ENCODE peak calls at places on chromosomes 1 and 21, in eight cellular contexts. V is neural crest cell, N is heart right ventricle, S is bronchial epithelial cell, E is neural progenitor cell, A is colonic mucosa, D is WTC11, C is cardiac fibroblast. M is an unnamed sample.

GRCh38 chr1:47686731-47687617 is 249.1 kb downstream of the FOXD2 start:
- DNase-seq in V (no peak), N (no peak), S (no peak), E (no peak), A (peak; percentile 17), D (no peak), C (no peak), M (no peak)

GRCh38 chr1:183407961-183408360 is 10.2 kb downstream of the NMNAT2 start:
- DNase-seq in V (no peak), N (no peak), S (no peak), E (no peak), A (no peak), D (no peak), C (no peak), M (no peak)

GRCh38 chr21:32653326-32653901 is 41.2 kb upstream of the CFAP298 start:
- DNase-seq in V (no peak), N (no peak), S (peak; percentile 31), E (peak; percentile 43), A (no peak), D (peak; percentile 40), C (peak; percentile 42), M (peak; percentile 50)

GRCh38 chr1:230390371-230390770 is 35.8 kb downstream of the PGBD5 start:
- DNase-seq in V (no peak), N (no peak), S (no peak), E (no peak), A (no peak), D (no peak), C (no peak), M (no peak)

GRCh38 chr1:8533907-8534306 is 216.0 kb downstream of the SLC45A1 start:
- DNase-seq in V (no peak), N (no peak), S (no peak), E (no peak), A (no peak), D (no peak), C (no peak), M (no peak)

GRCh38 chr1:230158422-230159291 is 91.6 kb downstream of the GALNT2 start:
- DNase-seq in V (no peak), N (no peak), S (peak; percentile 35), E (peak; percentile 57), A (peak; percentile 31), D (no peak), C (no peak), M (no peak)

GRCh38 chr1:71660417-71660816 is 579.6 kb upstream of the ZRANB2 start:
- DNase-seq in V (no peak), N (no peak), S (no peak), E (no peak), A (no peak), D (no peak), C (peak; percentile 62), M (no peak)

GRCh38 chr21:25188639-25189038 is 418.6 kb downstream of the MRPL39 start:
- DNase-seq in V (no peak), N (no peak), S (no peak), E (no peak), A (no peak), D (no peak), C (no peak), M (no peak)

GRCh38 chr21:16976132-16976666 is 536.6 kb upstream of the CXADR start:
- DNase-seq in V (no peak), N (no peak), S (peak; percentile 49), E (no peak), A (no peak), D (no peak), C (peak; percentile 1), M (no peak)

GRCh38 chr1:167934407-167935251 is 1.9 kb upstream of the DCAF6 start:
- DNase-seq in V (no peak), N (no peak), S (peak; percentile 57), E (no peak), A (no peak), D (no peak), C (peak; percentile 72), M (peak; percentile 46)

GRCh38 chr1:55421317-55421716 is 206.2 kb upstream of the USP24 start:
- DNase-seq in V (no peak), N (no peak), S (peak; percentile 51), E (no peak), A (no peak), D (no peak), C (peak; percentile 30), M (no peak)

GRCh38 chr1:246784621-246785535 is 60.7 kb downstream of the SCCPDH start:
- DNase-seq in V (no peak), N (no peak), S (no peak), E (no peak), A (no peak), D (no peak), C (peak; percentile 70), M (peak; percentile 94)

GRCh38 chr1:225700164-225700740 is 47.3 kb upstream of the ENAH start:
- DNase-seq in V (no peak), N (no peak), S (peak; percentile 100), E (peak; percentile 22), A (no peak), D (no peak), C (peak; percentile 99), M (no peak)

GRCh38 chr1:227757781-227758180 is 22.5 kb downstream of the SNAP47 start:
- DNase-seq in V (no peak), N (no peak), S (no peak), E (no peak), A (no peak), D (no peak), C (no peak), M (no peak)

GRCh38 chr1:3636080-3636479 is 11.3 kb downstream of the TPRG1L start:
- DNase-seq in V (no peak), N (no peak), S (no peak), E (no peak), A (no peak), D (no peak), C (no peak), M (no peak)

GRCh38 chr1:110088739-110089316 is 18.4 kb upstream of the ALX3 start:
- DNase-seq in V (no peak), N (no peak), S (no peak), E (no peak), A (no peak), D (no peak), C (no peak), M (no peak)

DNA sequence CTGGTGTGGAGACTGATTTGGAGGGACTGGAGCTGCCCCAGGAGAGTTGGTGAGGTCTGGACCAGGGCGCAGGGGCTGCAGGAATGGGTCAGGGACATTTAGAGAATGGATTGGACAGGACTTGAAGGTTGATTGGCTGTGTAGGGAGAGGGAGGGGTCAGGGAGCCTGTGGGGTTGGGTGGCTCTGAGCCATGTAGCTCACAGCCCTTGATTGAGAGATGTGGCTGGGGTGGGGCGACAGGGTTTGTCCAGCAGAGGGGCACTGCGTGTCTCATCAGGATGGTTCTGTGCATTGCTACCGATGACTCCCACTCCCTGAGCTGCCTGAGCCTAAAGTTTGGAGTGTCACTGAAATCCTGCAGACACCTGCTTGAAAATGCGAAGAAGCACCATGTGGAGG is 12.1 kb downstream of the AZIN2 start:
- DNase-seq in V (no peak), N (no peak), S (no peak), E (peak; percentile 34), A (no peak), D (peak; percentile 34), C (no peak), M (no peak)
- TF ChIP-seq CTCF in V (no peak), N (no peak), S (no peak), E (peak; percentile 19), A (no peak), D (no peak), C (no peak), M (peak; percentile 3)

GRCh38 chr1:236890152-236891056 is 95.3 kb downstream of the MTR start:
- DNase-seq in V (no peak), N (peak; percentile 70), S (no peak), E (peak; percentile 15), A (no peak), D (no peak), C (no peak), M (no peak)

GRCh38 chr1:236893626-236894545 is 98.8 kb downstream of the MTR start:
- DNase-seq in V (no peak), N (no peak), S (no peak), E (no peak), A (no peak), D (no peak), C (no peak), M (no peak)

GRCh38 chr1:236887081-236887480 is 92.0 kb downstream of the MTR start:
- DNase-seq in V (no peak), N (no peak), S (no peak), E (no peak), A (no peak), D (no peak), C (no peak), M (no peak)

GRCh38 chr1:236888903-236889302 is 93.8 kb downstream of the MTR start:
- DNase-seq in V (no peak), N (peak; percentile 71), S (no peak), E (no peak), A (no peak), D (no peak), C (no peak), M (no peak)

DNA sequence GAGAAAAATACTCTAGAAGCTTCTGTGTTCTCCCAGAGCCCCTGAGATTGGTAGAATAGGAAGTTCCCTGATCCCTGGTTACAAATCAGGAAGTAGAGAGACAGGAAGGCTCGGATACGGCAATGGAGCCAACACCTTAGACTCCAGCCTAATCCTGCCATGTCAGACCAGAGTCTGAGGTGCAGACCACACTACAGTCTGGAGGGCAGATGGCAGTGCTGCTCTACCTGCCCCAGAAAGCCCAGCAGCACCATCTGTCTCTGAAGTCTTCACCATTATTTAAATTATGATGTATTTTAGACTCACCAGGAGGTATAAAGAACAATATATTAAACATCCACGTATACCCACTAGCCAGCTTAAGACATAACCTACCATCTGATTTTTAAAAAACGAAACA is 93.0 kb downstream of the MTR start:
- DNase-seq in V (no peak), N (no peak), S (no peak), E (no peak), A (no peak), D (no peak), C (no peak), M (no peak)
- TF ChIP-seq CTCF in V (no peak), N (no peak), S (no peak), E (no peak), A (no peak), D (no peak), C (no peak), M (no peak)

DNA sequence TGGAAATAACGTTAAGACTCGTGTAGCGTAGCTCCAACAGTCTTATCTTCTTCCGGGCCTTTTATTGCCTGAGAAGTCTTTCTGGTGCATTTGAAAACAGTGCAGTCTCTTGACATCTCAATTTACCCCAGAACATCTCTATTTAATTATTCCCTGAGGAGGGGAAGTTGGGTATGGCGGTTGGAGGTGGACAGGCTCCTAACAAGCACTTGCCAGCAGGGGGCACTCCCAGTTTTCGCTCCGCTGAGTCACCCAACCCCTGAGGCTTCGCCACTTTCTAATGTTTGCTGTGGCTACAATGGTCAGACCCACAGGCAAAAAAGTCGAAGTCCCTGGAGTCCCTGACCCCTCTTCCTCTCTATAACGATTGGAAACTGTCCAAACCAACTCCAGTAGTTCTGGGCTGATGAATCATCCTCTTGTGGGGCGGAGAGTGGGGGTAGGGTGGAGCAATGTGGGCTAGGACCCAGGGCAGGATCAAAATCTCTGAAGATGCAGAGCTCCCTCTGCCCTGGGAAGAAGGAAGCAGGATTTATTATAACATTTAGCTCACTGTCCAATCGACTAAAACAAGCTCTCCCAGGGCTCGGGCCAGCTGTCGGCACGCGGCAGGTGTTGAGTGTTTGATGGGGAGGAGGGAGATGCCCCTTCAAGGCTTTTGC is 85.5 kb downstream of the BRINP2 start:
- DNase-seq in V (peak; percentile 21), N (peak; percentile 70), S (peak; percentile 83), E (peak; percentile 82), A (peak; percentile 47), D (peak; percentile 83), C (peak; percentile 93), M (peak; percentile 88)
- TF ChIP-seq CTCF in V (peak; percentile 63), N (peak; percentile 66), S (peak; percentile 59), E (peak; percentile 70), A (peak; percentile 40), D (peak; percentile 60), C (peak; percentile 68), M (peak; percentile 63)

GRCh38 chr1:193212637-193213036 is 26.2 kb upstream of the B3GALT2 start:
- DNase-seq in V (no peak), N (no peak), S (no peak), E (no peak), A (no peak), D (no peak), C (no peak), M (no peak)
- TF ChIP-seq CTCF in V (no peak), N (no peak), S (no peak), E (no peak), A (no peak), D (no peak), C (no peak), M (no peak)

M was measured in NB4.